ENCODE peak calls at places on chromosomes 5 and 9, in four cellular contexts. E is AG04450, N is BE2C, O is MM.1S. S is an unnamed sample.

GRCh38 chr9:131707677-131708612 is 31.9 kb downstream of the RAPGEF1 start:
- DNase-seq in E (peak), N (peak), O (no peak), S (peak)

GRCh38 chr5:181187500-181188213 is 17.3 kb downstream of the TRIM7 start:
- DNase-seq in E (peak), N (peak), O (peak), S (peak)

GRCh38 chr5:37838152-37838932 is 1.5 kb downstream of the GDNF start:
- DNase-seq in E (no peak), N (peak), O (peak), S (no peak)

GRCh38 chr9:98930792-98931191 is 12.9 kb upstream of the COL15A1 start:
- DNase-seq in E (no peak), N (no peak), O (peak), S (peak)

GRCh38 chr5:32115985-32116384 is 58.1 kb downstream of the GOLPH3 start:
- DNase-seq in E (no peak), N (no peak), O (no peak), S (no peak)

GRCh38 chr9:92160786-92161185 is 45.6 kb upstream of the SPTLC1 start:
- DNase-seq in E (no peak), N (no peak), O (no peak), S (no peak)

GRCh38 chr9:100150209-100150608 is 51.2 kb downstream of the INVS start:
- DNase-seq in E (no peak), N (no peak), O (no peak), S (no peak)

GRCh38 chr9:136805207-136805740 is 2.5 kb upstream of the RABL6 start:
- DNase-seq in E (no peak), N (no peak), O (no peak), S (no peak)

GRCh38 chr9:28389411-28389810 is 816.1 kb upstream of the C9orf72 start:
- DNase-seq in E (no peak), N (no peak), O (no peak), S (no peak)

GRCh38 chr9:119667163-119667562 is 297.9 kb upstream of the BRINP1 start:
- DNase-seq in E (no peak), N (no peak), O (no peak), S (no peak)

GRCh38 chr5:173317852-173318251 is 10.4 kb downstream of the STC2 start:
- DNase-seq in E (no peak), N (no peak), O (no peak), S (no peak)

GRCh38 chr9:89843591-89843990 is 238.8 kb downstream of the GADD45G start:
- DNase-seq in E (no peak), N (no peak), O (no peak), S (no peak)

GRCh38 chr9:87909310-87910041 is 8.3 kb upstream of the SPATA31C1 start:
- DNase-seq in E (no peak), N (peak), O (no peak), S (no peak)

GRCh38 chr5:82641362-82641988 is 363.3 kb upstream of the RPS23 start:
- DNase-seq in E (peak), N (peak), O (peak), S (peak)

GRCh38 chr5:40171971-40172370 is 507.7 kb upstream of the PTGER4 start:
- DNase-seq in E (peak), N (no peak), O (no peak), S (no peak)

GRCh38 chr5:140741967-140742366 is 41.7 kb downstream of the ZMAT2 start:
- DNase-seq in E (no peak), N (no peak), O (no peak), S (no peak)

GRCh38 chr9:115292584-115293271 is 174.8 kb upstream of the TNC start:
- DNase-seq in E (no peak), N (no peak), O (no peak), S (no peak)

GRCh38 chr9:136733611-136734010 is 9.1 kb downstream of the LCN10 start:
- DNase-seq in E (no peak), N (no peak), O (no peak), S (no peak)

GRCh38 chr9:101536938-101537337 is 3.3 kb downstream of the RNF20 start:
- DNase-seq in E (no peak), N (no peak), O (no peak), S (peak)

GRCh38 chr9:134820901-134821300 is 59.7 kb upstream of the FCN2 start:
- DNase-seq in E (no peak), N (no peak), O (no peak), S (no peak)

GRCh38 chr9:127163409-127163808 is 41.0 kb upstream of the ANGPTL2 start:
- DNase-seq in E (no peak), N (no peak), O (peak), S (peak)

GRCh38 chr9:124439086-124439485 is 11.2 kb upstream of the ADGRD2 start:
- DNase-seq in E (no peak), N (no peak), O (no peak), S (no peak)

GRCh38 chr9:109314011-109314531 is 6.8 kb downstream of the EPB41L4B start:
- DNase-seq in E (no peak), N (no peak), O (no peak), S (no peak)

GRCh38 chr9:119368681-119369581 is at the start of gene BRINP1:
- DNase-seq in E (no peak), N (peak), O (no peak), S (no peak)

GRCh38 chr9:107973451-107973850 is 483.9 kb upstream of the KLF4 start:
- DNase-seq in E (no peak), N (no peak), O (no peak), S (no peak)
- H3K4me3 ChIP-seq in E (no peak), N (no peak), O (no peak), S (no peak)

DNA sequence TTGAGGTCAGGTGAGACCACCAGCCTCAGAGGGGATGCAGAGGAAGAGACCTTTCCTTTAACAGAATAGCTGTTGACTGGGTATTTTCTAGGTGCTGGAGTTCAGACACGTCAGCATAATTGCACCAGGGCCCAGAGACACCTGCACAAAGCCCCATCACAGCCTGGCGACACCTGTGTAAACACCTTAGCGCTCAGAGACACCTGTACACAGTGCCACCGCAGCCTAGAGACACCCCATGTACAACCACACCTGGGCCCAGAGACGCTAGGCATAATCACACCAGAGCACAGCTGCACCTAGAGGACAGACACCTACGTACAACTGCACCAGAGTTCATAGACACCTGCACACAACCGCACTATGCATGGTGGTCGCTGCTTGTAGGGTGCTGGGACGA is 1.0 kb downstream of the TRIP13 start:
- DNase-seq in E (no peak), N (no peak), O (peak), S (no peak)
- H3K4me3 ChIP-seq in E (peak), N (peak), O (peak), S (peak)

DNA sequence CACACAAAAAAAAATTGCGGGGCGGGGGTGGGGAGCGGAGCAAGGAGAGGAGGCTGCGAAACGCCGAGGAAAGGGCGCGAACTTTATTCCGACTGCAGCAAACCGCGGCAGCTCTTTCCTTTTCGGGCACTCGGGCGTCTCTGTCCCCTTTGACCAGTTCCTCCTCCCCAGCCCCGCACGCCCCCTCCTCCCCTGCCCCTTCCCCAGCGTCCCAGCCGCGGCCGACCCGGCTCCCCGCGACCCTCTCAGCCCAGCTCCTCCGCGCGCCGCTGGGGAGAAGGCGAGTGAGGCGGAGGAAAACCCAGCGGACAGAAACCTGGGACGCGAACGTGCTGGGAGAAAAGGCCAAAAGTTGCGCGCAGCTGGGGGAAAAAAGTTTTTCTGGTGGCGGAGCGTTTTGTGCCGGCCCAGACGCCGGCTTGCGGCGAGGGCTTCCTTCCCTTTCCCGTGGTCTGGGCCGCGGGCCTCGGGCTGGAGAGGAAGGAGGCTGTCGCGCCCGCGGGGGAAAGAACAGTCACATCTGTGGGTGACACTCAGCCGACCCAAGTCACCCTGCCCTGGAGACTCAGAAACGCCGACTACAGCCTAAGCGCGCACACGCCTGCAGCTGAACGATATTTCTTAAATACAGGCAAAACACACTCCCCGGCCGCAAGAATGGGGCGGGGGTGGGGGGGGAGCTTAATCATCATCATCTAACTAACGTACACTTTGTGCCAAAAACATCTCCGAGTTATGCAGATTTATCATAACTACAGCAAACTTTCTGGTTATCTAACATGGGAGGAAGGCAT is 1.1 kb upstream of the BNC2 start:
- DNase-seq in E (no peak), N (peak), O (peak), S (peak)
- H3K4me3 ChIP-seq in E (peak), N (peak), O (peak), S (peak)

DNA sequence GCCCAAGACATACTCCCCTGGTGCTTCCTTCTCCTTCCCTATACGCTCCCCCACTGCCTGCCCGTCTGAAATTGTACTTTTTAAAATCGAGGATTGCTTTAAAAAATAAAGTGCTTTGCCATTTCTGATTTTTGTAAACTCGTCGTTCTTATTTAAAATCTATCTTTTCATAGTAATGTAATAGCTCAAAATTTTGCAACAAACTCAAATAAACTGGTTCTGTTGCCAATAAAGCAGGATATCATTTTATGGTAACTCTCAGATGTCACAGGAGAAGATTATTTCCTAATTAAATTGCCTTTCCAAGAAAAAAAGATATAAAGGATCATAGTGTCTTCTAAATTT is 1.3 kb upstream of the NREP start:
- DNase-seq in E (no peak), N (no peak), O (no peak), S (no peak)
- H3K4me3 ChIP-seq in E (peak), N (peak), O (peak), S (peak)